ENCODE peak calls at places on chromosomes 13 and 19, in six cellular contexts. N is uterus, H is Peyer's patch, R is tibial nerve, D is heart left ventricle, F is body of pancreas. M is an unnamed sample.

GRCh38 chr13:88602786-88603777 is 931.9 kb downstream of the SLITRK5 start:
- DNase-seq in N (no peak), H (no peak), R (no peak), D (no peak), F (no peak), M (no peak)

GRCh38 chr13:98768522-98768921 is 16.1 kb upstream of the SLC15A1 start:
- DNase-seq in N (no peak), H (no peak), R (no peak), D (no peak), F (no peak), M (no peak)

GRCh38 chr13:99610702-99611289 is 109.5 kb downstream of the TM9SF2 start:
- DNase-seq in N (no peak), H (no peak), R (no peak), D (no peak), F (no peak), M (no peak)

GRCh38 chr13:99215466-99215865 is 14.8 kb downstream of the UBAC2 start:
- DNase-seq in N (no peak), H (no peak), R (no peak), D (no peak), F (no peak), M (peak; percentile 87)

GRCh38 chr19:52566588-52566987 is 3.5 kb upstream of the ZNF701 start:
- DNase-seq in N (no peak), H (no peak), R (no peak), D (no peak), F (no peak), M (no peak)

GRCh38 chr13:50425772-50426171 is 410.5 kb downstream of the KCNRG start:
- DNase-seq in N (no peak), H (no peak), R (no peak), D (no peak), F (no peak), M (no peak)

GRCh38 chr19:4866595-4867424 is 657 bp downstream of the PLIN3 start:
- DNase-seq in N (peak; percentile 61), H (peak; percentile 75), R (peak; percentile 48), D (peak; percentile 64), F (peak; percentile 60), M (no peak)

GRCh38 chr19:40923934-40924391 is 41.9 kb upstream of the CYP2A7 start:
- DNase-seq in N (no peak), H (no peak), R (no peak), D (no peak), F (peak; percentile 40), M (no peak)

GRCh38 chr13:25819856-25820530 is 231.8 kb downstream of the SHISA2 start:
- DNase-seq in N (no peak), H (no peak), R (no peak), D (no peak), F (peak; percentile 28), M (no peak)

GRCh38 chr19:31270897-31271568 is 78.2 kb downstream of the TSHZ3 start:
- DNase-seq in N (peak; percentile 59), H (peak; percentile 32), R (no peak), D (no peak), F (no peak), M (no peak)

GRCh38 chr19:31274266-31274963 is 74.8 kb downstream of the TSHZ3 start:
- DNase-seq in N (no peak), H (peak; percentile 13), R (no peak), D (no peak), F (no peak), M (no peak)

GRCh38 chr19:31271569-31271911 is 77.7 kb downstream of the TSHZ3 start:
- DNase-seq in N (no peak), H (no peak), R (no peak), D (no peak), F (no peak), M (no peak)

GRCh38 chr19:31274964-31275319 is 74.3 kb downstream of the TSHZ3 start:
- DNase-seq in N (no peak), H (no peak), R (no peak), D (no peak), F (no peak), M (no peak)

GRCh38 chr19:31272707-31273106 is 76.5 kb downstream of the TSHZ3 start:
- DNase-seq in N (no peak), H (peak; percentile 12), R (no peak), D (no peak), F (no peak), M (no peak)
- TF ChIP-seq POLR2A in N (no peak), H (no peak), R (no peak), D (no peak), F (no peak), M (no peak)

GRCh38 chr19:16418597-16418962 is 53.2 kb downstream of the EPS15L1 start:
- DNase-seq in N (no peak), H (no peak), R (no peak), D (no peak), F (no peak), M (no peak)

GRCh38 chr19:16416574-16416973 is 55.2 kb downstream of the EPS15L1 start:
- DNase-seq in N (no peak), H (no peak), R (no peak), D (no peak), F (no peak), M (no peak)

GRCh38 chr19:16415806-16416205 is 56.0 kb downstream of the EPS15L1 start:
- DNase-seq in N (no peak), H (no peak), R (no peak), D (no peak), F (no peak), M (no peak)

GRCh38 chr19:16417660-16418596 is 53.8 kb downstream of the EPS15L1 start:
- DNase-seq in N (peak; percentile 53), H (peak; percentile 66), R (peak; percentile 72), D (peak; percentile 65), F (peak; percentile 63), M (no peak)

DNA sequence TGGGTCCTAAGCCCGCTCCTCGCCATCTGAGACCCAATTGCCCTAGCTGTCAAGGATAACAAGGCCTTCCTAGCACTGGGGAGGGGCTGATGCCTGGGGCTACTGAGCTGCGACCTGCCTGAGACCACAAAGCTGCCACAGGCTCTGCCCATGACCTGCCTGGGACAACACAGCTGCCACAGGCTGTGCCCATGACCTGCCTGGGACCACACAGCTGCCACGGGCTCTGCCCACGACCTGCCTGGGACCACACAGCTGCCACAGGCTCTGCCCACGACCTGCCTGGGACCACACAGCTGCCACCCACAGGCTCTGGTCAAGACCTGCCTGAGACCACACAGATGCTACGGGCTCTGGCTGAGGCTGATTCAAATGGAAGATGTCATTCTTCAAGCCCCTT is 54.8 kb downstream of the EPS15L1 start:
- DNase-seq in N (no peak), H (no peak), R (no peak), D (no peak), F (no peak), M (no peak)
- TF ChIP-seq POLR2A in N (no peak), H (no peak), R (no peak), D (no peak), F (no peak), M (no peak)

GRCh38 chr19:3670258-3670795 is 29.9 kb downstream of the PIP5K1C start:
- DNase-seq in N (peak; percentile 96), H (no peak), R (peak; percentile 81), D (peak; percentile 87), F (peak; percentile 35), M (peak; percentile 98)
- TF ChIP-seq POLR2A in N (peak; percentile 98), H (no peak), R (peak; percentile 35), D (no peak), F (no peak), M (peak; percentile 44)

DNA sequence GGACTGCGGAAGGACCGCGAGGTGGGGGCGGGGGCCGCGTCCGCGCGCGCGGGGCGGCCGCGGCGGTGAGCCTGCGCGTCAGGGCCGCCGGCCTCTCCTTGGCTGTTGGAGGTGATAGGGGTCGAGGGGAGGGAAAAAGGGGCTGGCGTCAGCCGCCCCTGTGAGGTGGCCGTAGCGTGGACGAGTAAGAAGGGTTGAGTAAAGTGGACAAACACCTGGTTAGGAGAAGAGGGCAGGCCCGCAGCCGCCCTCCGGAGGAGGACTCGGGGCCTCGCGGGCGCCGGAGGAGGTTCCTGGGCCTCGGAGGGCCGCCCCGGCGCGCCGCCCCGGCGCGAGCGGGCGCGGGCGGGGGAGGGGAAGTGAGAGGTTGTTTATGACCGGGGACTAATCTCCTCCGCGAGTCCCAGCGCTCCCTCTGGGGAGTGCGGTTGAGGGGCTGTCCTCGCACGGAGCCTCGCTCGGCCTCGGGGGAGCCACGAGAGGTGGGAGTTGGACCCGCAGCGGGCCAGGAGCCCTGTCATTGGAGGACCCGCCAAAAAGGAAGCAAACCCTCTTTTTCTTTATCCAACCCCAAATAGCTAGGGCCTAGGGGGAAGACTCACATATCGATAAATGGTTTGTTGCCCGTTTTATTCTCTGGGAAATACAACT is 597 bp upstream of the INTS6 start:
- DNase-seq in N (peak; percentile 81), H (peak; percentile 94), R (peak; percentile 71), D (peak; percentile 86), F (peak; percentile 85), M (peak; percentile 94)
- TF ChIP-seq POLR2A in N (peak; percentile 63), H (peak; percentile 74), R (peak; percentile 60), D (peak; percentile 43), F (peak; percentile 21), M (peak; percentile 47)